ENCODE peak calls at places on chromosomes 2 and 18, in five cellular contexts. M, K, G, R and B are unnamed samples.

GRCh38 chr2:126799306-126799705 is 99.4 kb upstream of the TEX51 start:
- DNase-seq in G (no peak), M (no peak), K (no peak), R (no peak), B (no peak)

GRCh38 chr2:86661333-86661732 is 37.7 kb upstream of the RNF103 start:
- DNase-seq in M (peak), R (no peak), K (no peak), G (no peak), B (no peak)

GRCh38 chr2:120934891-120935338 is 199.2 kb downstream of the GLI2 start:
- DNase-seq in G (no peak), R (no peak), M (peak), K (no peak), B (peak)

GRCh38 chr2:191165190-191165643 is 14.4 kb upstream of the STAT4 start:
- DNase-seq in R (peak), G (peak), K (no peak), M (peak), B (peak)

GRCh38 chr2:13056259-13056843 is 339.6 kb downstream of the TRIB2 start:
- DNase-seq in G (no peak), K (no peak), M (no peak), R (peak), B (no peak)

GRCh38 chr18:48733854-48734253 is 195.0 kb downstream of the CTIF start:
- DNase-seq in M (no peak), G (no peak), R (no peak), K (no peak), B (no peak)

GRCh38 chr2:237217995-237218621 is 132.4 kb downstream of the COPS8 start:
- DNase-seq in R (no peak), G (no peak), M (no peak), K (no peak), B (no peak)

GRCh38 chr18:23730850-23731249 is 41.6 kb downstream of the LAMA3 start:
- DNase-seq in K (no peak), M (no peak), R (no peak), G (no peak), B (no peak)

GRCh38 chr2:238274152-238274865 is 14.1 kb downstream of the PER2 start:
- DNase-seq in G (no peak), K (no peak), M (no peak), R (no peak), B (no peak)

GRCh38 chr2:42770288-42771131 is 6.6 kb upstream of the OXER1 start:
- DNase-seq in K (no peak), G (peak), M (peak), R (peak), B (peak)
- TF ChIP-seq ZBTB33 in K (no peak), G (no peak), M (no peak), R (no peak), B (no peak)

DNA sequence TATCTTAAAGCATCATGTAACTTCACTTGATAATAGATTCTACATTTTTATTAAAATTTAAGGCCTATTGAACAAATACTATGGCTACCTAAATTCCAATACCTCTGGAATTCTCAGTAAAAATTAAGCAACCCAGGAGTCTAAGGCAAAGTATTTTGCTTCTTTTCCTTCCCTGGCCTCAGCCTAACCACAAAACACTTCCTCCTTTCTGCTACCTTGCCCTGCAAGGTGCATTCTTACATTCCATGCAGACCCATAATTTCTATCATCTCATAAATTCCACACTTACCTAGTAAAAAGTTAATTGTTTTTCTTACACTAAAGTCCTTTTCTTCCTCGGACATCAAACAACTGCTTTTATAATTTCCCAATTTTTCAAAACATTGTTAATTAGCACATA is 3.7 kb downstream of the MBOAT2 start:
- DNase-seq in R (no peak), G (no peak), M (no peak), K (no peak), B (no peak)
- TF ChIP-seq ZBTB33 in R (no peak), G (no peak), M (no peak), K (no peak), B (no peak)

DNA sequence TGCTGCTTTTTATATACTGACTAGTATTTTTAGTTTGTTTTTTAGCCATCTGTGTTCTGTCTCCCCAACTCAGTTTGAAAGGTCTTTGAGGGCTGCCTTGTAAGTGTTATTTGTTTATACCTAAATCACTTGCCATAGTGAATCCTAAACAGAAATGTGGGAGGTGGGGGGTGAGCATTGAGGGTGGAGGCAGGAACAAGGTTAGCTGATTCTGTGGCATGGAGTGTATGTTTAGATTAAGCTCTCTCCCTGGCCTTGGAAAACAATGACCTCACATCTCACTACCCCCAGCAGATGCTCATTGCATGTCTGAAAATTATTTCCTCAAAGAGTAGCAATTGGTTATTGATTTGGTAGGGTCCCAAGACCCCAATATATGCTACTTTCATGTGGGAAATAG is 1.2 kb upstream of the NCKAP5 start:
- DNase-seq in R (no peak), M (no peak), K (no peak), G (no peak), B (no peak)
- TF ChIP-seq ZBTB33 in R (no peak), M (no peak), K (no peak), G (no peak), B (no peak)

GRCh38 chr2:64607381-64607780 is 46.3 kb downstream of the SERTAD2 start:
- DNase-seq in K (no peak), G (no peak), R (no peak), M (no peak), B (no peak)
- TF ChIP-seq ZBTB33 in K (no peak), G (no peak), R (no peak), M (no peak), B (no peak)

GRCh38 chr2:221570321-221571107 is 1.6 kb downstream of the EPHA4 start:
- DNase-seq in M (no peak), K (no peak), G (no peak), R (peak), B (no peak)
- TF ChIP-seq ZBTB33 in M (no peak), K (no peak), G (no peak), R (no peak), B (no peak)

GRCh38 chr2:112006076-112006410 is 49.0 kb upstream of the TMEM87B start:
- DNase-seq in G (no peak), K (peak), R (no peak), M (no peak), B (no peak)

GRCh38 chr2:112001942-112002341 is 53.1 kb upstream of the TMEM87B start:
- DNase-seq in M (no peak), K (no peak), R (no peak), G (no peak), B (no peak)

GRCh38 chr2:112005391-112006075 is 49.5 kb upstream of the TMEM87B start:
- DNase-seq in R (no peak), G (no peak), M (no peak), K (no peak), B (no peak)

GRCh38 chr2:112003585-112003984 is 51.5 kb upstream of the TMEM87B start:
- DNase-seq in R (no peak), K (peak), G (no peak), M (no peak), B (no peak)

GRCh38 chr2:112004246-112004645 is 50.8 kb upstream of the TMEM87B start:
- DNase-seq in K (peak), G (no peak), M (no peak), R (no peak), B (no peak)
- TF ChIP-seq ZBTB33 in K (no peak), G (no peak), M (no peak), R (no peak), B (no peak)

DNA sequence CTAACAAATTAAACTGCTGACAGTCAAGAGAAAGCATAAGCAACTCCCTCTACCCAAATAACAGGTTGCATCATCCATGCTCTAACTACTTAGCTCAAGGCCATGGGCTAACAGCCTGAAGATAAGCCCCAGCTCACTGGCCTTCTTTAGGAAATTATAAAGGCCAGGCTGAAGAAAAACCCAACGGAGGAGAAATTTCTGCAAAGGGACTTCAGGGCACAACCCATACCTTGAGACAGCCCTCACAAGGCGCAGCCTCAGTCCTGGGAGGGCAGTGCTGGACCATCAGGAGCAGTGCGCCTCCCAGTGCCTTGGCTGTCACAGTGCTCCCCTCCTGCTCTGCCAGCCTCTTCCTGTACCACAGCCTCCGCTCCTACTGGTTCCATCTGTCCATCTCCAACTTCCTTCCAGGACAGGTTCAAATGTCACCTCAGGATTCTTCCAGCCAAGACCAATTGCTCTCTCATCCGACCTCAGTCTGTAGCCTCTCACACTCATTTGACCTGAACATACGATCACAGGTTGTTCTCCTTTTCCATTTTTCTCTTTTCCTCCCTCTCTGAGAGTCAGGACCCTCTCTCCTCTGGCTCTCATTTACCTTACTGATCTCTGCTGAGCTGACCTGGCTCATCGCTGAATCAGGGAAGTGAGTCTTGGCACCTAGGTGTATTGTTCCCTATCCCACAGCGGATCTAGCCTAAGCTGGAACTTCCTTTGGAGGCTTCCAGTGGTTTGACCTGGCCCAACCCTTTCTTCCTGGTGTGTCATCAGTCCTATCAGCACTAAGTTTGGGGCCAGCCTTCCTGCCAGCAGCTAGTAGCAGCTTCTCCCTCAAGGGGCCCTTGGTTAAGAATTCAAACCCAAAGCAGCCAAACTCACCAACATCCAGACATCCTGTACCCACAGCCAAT is 1.9 kb downstream of the MCFD2 start:
- DNase-seq in R (peak), K (no peak), M (peak), G (peak), B (peak)
- TF ChIP-seq ZBTB33 in R (no peak), K (no peak), M (no peak), G (no peak), B (peak)

GRCh38 chr2:178480227-178481181 is at the start of gene PLEKHA3:
- DNase-seq in R (peak), G (peak), M (peak), K (peak), B (peak)

GRCh38 chr2:178485356-178485755 is 5.1 kb downstream of the PLEKHA3 start:
- DNase-seq in M (no peak), K (no peak), G (no peak), R (no peak), B (no peak)

GRCh38 chr2:178479758-178480226 is 465 bp upstream of the PLEKHA3 start:
- DNase-seq in G (no peak), R (no peak), K (no peak), M (no peak), B (no peak)

GRCh38 chr2:178484245-178485041 is 4.2 kb downstream of the PLEKHA3 start:
- DNase-seq in K (no peak), G (no peak), M (no peak), R (no peak), B (no peak)

GRCh38 chr2:178482437-178482836 is 2.2 kb downstream of the PLEKHA3 start:
- DNase-seq in R (no peak), K (peak), G (no peak), M (no peak), B (no peak)
- TF ChIP-seq ZBTB33 in R (no peak), K (no peak), G (no peak), M (no peak), B (no peak)